ENCODE peak calls at places on chromosome 17, in ten cellular contexts. K is mesendoderm, P is SJCRH30, W is left ventricle myocardium inferior, S is neural progenitor cell, A is transverse colon, M is left lung, N is IMR-90, V is ovary, G is cardiac muscle cell. I is an unnamed sample.

GRCh38 chr17:83196088-83196765 is 116.8 kb downstream of the METRNL start:
- DNase-seq in K (no peak), P (peak; percentile 48), W (peak; percentile 17), S (no peak), A (no peak), M (peak; percentile 41), N (peak; percentile 30), V (no peak), G (no peak), I (peak; percentile 4)

GRCh38 chr17:45668316-45668715 is 115.8 kb upstream of the CRHR1 start:
- DNase-seq in K (no peak), P (no peak), W (no peak), S (no peak), A (no peak), M (no peak), N (no peak), V (no peak), G (no peak), I (no peak)

GRCh38 chr17:43445009-43445589 is 38.7 kb upstream of the DHX8 start:
- DNase-seq in K (no peak), P (no peak), W (no peak), S (no peak), A (no peak), M (no peak), N (no peak), V (no peak), G (no peak), I (no peak)

GRCh38 chr17:11980813-11981212 is 16.5 kb downstream of the ZNF18 start:
- DNase-seq in K (no peak), P (no peak), W (no peak), S (no peak), A (no peak), M (no peak), N (no peak), V (no peak), G (no peak), I (no peak)

GRCh38 chr17:42241871-42242270 is 34.3 kb downstream of the STAT5B start:
- DNase-seq in K (no peak), P (no peak), W (no peak), S (no peak), A (no peak), M (no peak), N (no peak), V (no peak), G (no peak), I (no peak)

GRCh38 chr17:81002013-81002384 is 10.4 kb downstream of the CHMP6 start:
- DNase-seq in K (no peak), P (no peak), W (no peak), S (no peak), A (no peak), M (peak; percentile 37), N (no peak), V (no peak), G (no peak), I (no peak)

GRCh38 chr17:39609416-39610025 is 1.8 kb upstream of the NEUROD2 start:
- DNase-seq in K (no peak), P (no peak), W (no peak), S (no peak), A (no peak), M (no peak), N (no peak), V (no peak), G (no peak), I (no peak)

GRCh38 chr17:72662827-72663190 is 429.7 kb downstream of the SLC39A11 start:
- DNase-seq in K (no peak), P (no peak), W (no peak), S (no peak), A (no peak), M (no peak), N (no peak), V (no peak), G (no peak), I (no peak)

DNA sequence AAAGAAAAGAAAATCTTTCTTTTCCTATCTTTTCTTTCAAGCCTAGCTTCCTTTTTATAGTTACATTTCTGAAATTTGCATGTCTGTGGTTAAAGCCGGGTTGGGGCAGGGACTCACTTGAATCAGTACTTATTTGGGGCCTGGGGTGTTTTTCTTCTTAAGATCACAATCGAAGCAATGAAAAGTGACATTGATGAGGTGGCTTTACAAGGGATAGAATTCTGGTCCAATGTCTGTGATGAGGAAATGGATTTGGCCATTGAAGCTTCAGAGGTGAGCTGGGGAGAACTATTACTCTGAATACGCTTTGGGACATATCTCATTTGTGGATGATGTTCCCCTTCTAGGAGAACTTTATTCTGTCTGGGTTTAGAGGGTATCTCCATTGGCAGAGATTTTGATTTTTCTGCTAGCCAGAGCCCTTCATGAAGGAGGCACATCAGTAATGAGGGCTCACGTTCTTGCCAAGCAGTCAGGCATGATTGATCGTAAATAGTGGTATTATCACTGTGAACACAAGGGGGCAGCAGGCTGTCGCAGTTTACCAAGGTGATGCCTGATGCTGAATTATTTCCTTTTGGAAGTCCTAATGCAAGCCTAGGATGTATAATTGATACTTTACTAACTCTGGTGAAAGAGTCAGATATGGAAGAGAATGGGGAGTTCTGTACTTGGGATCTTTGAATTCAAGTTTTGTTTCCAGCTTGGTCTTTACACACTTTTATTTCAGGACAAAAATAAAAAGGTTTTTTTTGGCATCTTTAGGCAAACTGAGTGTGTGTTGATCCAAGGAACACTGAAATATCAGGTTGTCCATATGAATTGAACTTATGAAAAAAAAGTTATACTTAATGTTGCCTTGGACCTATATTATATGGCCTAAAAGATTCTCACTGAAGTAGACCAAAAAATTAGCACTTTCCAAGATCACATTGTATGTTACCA is 14.6 kb downstream of the KPNB1 start:
- DNase-seq in K (peak; percentile 76), P (peak; percentile 77), W (no peak), S (peak; percentile 84), A (peak; percentile 60), M (no peak), N (peak; percentile 54), V (peak; percentile 58), G (peak; percentile 77), I (peak; percentile 70)
- H3K36me3 ChIP-seq in K (peaks cover 17% of the 10 kb centered on the region), P (peaks cover 92% of the 10 kb centered on the region), W (peaks cover 97% of the 10 kb centered on the region), S (peaks cover 51% of the 10 kb centered on the region), A (peaks cover 79% of the 10 kb centered on the region), M (no peaks in the 10 kb centered on the region), N (peaks cover 59% of the 10 kb centered on the region), V (no peaks in the 10 kb centered on the region), G (peaks cover 80% of the 10 kb centered on the region), I (peaks cover 5% of the 10 kb centered on the region)

GRCh38 chr17:77459018-77459755 is 318.4 kb downstream of the SEC14L1 start:
- DNase-seq in K (no peak), P (no peak), W (no peak), S (no peak), A (no peak), M (peak; percentile 37), N (no peak), V (no peak), G (no peak), I (no peak)

GRCh38 chr17:77456271-77456950 is 315.6 kb downstream of the SEC14L1 start:
- DNase-seq in K (no peak), P (no peak), W (no peak), S (no peak), A (peak; percentile 45), M (peak; percentile 47), N (no peak), V (no peak), G (no peak), I (no peak)

GRCh38 chr17:77456951-77457548 is 316.3 kb downstream of the SEC14L1 start:
- DNase-seq in K (no peak), P (no peak), W (no peak), S (no peak), A (no peak), M (peak; percentile 78), N (no peak), V (no peak), G (no peak), I (no peak)

GRCh38 chr17:77457572-77458201 is 316.9 kb downstream of the SEC14L1 start:
- DNase-seq in K (no peak), P (no peak), W (no peak), S (no peak), A (no peak), M (no peak), N (no peak), V (no peak), G (no peak), I (no peak)

DNA sequence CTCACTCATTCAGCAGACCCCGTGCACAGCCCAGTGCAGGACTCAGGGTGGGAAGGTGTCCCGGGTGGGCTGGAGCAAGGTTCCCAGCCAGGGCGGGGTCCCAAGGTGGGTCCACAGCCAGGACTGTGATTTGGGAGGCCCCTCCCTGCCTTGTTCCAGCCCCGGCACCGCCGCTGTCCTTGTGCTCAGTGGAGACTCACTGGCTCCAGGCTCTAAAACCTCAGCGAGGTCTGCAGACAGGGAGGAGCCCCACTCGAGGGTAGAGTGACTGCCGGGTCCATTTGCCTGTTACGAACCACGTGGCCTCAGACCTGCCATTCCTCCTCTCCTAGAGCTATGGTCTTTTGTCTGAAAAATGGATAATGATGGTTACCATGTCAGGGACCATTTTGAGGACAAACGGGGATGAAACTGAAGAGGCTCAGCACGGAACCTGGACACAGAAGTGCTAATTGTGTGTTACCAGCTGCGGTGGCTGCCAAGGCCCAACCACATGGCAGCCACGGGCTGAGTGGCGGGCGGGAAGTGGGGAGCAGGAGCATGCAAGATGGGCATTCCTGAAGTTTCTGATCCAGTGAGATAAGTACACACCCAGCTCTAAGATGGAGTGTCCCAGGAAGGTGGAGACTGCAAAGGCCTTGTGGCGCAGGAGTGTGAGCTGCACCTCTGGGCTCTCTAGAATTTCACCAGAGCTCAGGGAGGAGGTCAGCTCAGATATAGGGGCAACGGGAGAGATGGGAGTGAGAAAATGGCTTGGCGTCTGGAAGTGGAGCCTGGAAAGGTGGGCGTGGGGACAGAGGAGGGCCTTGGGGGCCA is 317.6 kb downstream of the SEC14L1 start:
- DNase-seq in K (no peak), P (no peak), W (no peak), S (no peak), A (no peak), M (peak; percentile 61), N (no peak), V (no peak), G (peak; percentile 61), I (no peak)
- H3K4me1 ChIP-seq in K (peaks cover 5% of the 10 kb centered on the region), P (peaks cover 16% of the 10 kb centered on the region), W (peaks cover 97% of the 10 kb centered on the region), S (peaks cover 47% of the 10 kb centered on the region), A (peaks cover 58% of the 10 kb centered on the region), M (peaks cover 97% of the 10 kb centered on the region), N (peaks cover 54% of the 10 kb centered on the region), V (peaks cover 4% of the 10 kb centered on the region), G (peaks cover 70% of the 10 kb centered on the region), I (peaks cover 59% of the 10 kb centered on the region)

GRCh38 chr17:66782866-66783265 is 52.1 kb upstream of the CACNG5 start:
- DNase-seq in K (no peak), P (peak; percentile 91), W (no peak), S (peak; percentile 25), A (no peak), M (no peak), N (no peak), V (no peak), G (no peak), I (no peak)
- H3K36me3 ChIP-seq in K (no peaks in the 10 kb centered on the region), P (no peaks in the 10 kb centered on the region), W (no peaks in the 10 kb centered on the region), S (no peaks in the 10 kb centered on the region), A (no peaks in the 10 kb centered on the region), M (no peaks in the 10 kb centered on the region), N (peaks cover 41% of the 10 kb centered on the region), V (no peaks in the 10 kb centered on the region), G (no peaks in the 10 kb centered on the region), I (no peaks in the 10 kb centered on the region)

GRCh38 chr17:17024778-17025300 is 17.4 kb upstream of the MPRIP start:
- DNase-seq in K (no peak), P (peak; percentile 69), W (peak; percentile 44), S (no peak), A (no peak), M (peak; percentile 46), N (no peak), V (no peak), G (peak; percentile 49), I (no peak)

GRCh38 chr17:17027442-17028058 is 14.7 kb upstream of the MPRIP start:
- DNase-seq in K (no peak), P (no peak), W (no peak), S (no peak), A (no peak), M (no peak), N (no peak), V (no peak), G (no peak), I (no peak)

GRCh38 chr17:17026163-17026562 is 16.1 kb upstream of the MPRIP start:
- DNase-seq in K (no peak), P (no peak), W (no peak), S (no peak), A (no peak), M (peak; percentile 22), N (no peak), V (no peak), G (no peak), I (no peak)

GRCh38 chr17:17028059-17028877 is 14.0 kb upstream of the MPRIP start:
- DNase-seq in K (peak; percentile 93), P (peak; percentile 100), W (peak; percentile 77), S (peak; percentile 89), A (peak; percentile 96), M (peak; percentile 93), N (peak; percentile 35), V (no peak), G (no peak), I (peak; percentile 86)

GRCh38 chr17:17025621-17026020 is 16.6 kb upstream of the MPRIP start:
- DNase-seq in K (no peak), P (peak; percentile 68), W (no peak), S (no peak), A (no peak), M (peak; percentile 35), N (no peak), V (no peak), G (peak; percentile 73), I (peak; percentile 74)
- H3K4me1 ChIP-seq in K (peaks cover 20% of the 10 kb centered on the region), P (peaks cover 55% of the 10 kb centered on the region), W (peaks cover 52% of the 10 kb centered on the region), S (peaks cover 28% of the 10 kb centered on the region), A (peaks cover 14% of the 10 kb centered on the region), M (peaks cover 14% of the 10 kb centered on the region), N (peaks cover 9% of the 10 kb centered on the region), V (no peaks in the 10 kb centered on the region), G (peaks cover 25% of the 10 kb centered on the region), I (peaks cover 51% of the 10 kb centered on the region)